ENCODE peak calls at places on chromosome 19, in four cellular contexts. One of them, this sample, is unnamed.

GRCh38 chr19:1070931-1071791 is 4.2 kb downstream of the ARHGAP45 start:
- DNase-seq in stimulated activated CD8-positive, alpha-beta memory T cell treated with anti-CD3 and anti-CD28 coated beads, Interleukin-4, amount 100 ng/mL, for 1 hour: no peak
- DNase-seq in left ventricle myocardium inferior: no peak
- DNase-seq in C1 segment of cervical spinal cord: no peak
- DNase-seq in this sample: no peak

GRCh38 chr19:1616396-1616795 is 11.1 kb upstream of the UQCR11 start:
- DNase-seq in left ventricle myocardium inferior: no peak
- DNase-seq in C1 segment of cervical spinal cord: no peak
- DNase-seq in stimulated activated CD8-positive, alpha-beta memory T cell treated with anti-CD3 and anti-CD28 coated beads, Interleukin-4, amount 100 ng/mL, for 1 hour: no peak
- DNase-seq in this sample: no peak

GRCh38 chr19:4997297-4997696 is 28.4 kb downstream of the KDM4B start:
- DNase-seq in C1 segment of cervical spinal cord: no peak
- DNase-seq in stimulated activated CD8-positive, alpha-beta memory T cell treated with anti-CD3 and anti-CD28 coated beads, Interleukin-4, amount 100 ng/mL, for 1 hour: no peak
- DNase-seq in left ventricle myocardium inferior: no peak
- DNase-seq in this sample: no peak

GRCh38 chr19:55063492-55063843 is 520 bp upstream of the RDH13 start:
- DNase-seq in stimulated activated CD8-positive, alpha-beta memory T cell treated with anti-CD3 and anti-CD28 coated beads, Interleukin-4, amount 100 ng/mL, for 1 hour: no peak
- DNase-seq in left ventricle myocardium inferior: no peak
- DNase-seq in C1 segment of cervical spinal cord: no peak
- DNase-seq in this sample: no peak

GRCh38 chr19:32692727-32693061 is 1.1 kb downstream of the NUDT19 start:
- DNase-seq in C1 segment of cervical spinal cord: no peak
- DNase-seq in stimulated activated CD8-positive, alpha-beta memory T cell treated with anti-CD3 and anti-CD28 coated beads, Interleukin-4, amount 100 ng/mL, for 1 hour: no peak
- DNase-seq in left ventricle myocardium inferior: no peak
- DNase-seq in this sample: no peak

GRCh38 chr19:39325778-39326680 is 5.4 kb upstream of the LRFN1 start:
- DNase-seq in stimulated activated CD8-positive, alpha-beta memory T cell treated with anti-CD3 and anti-CD28 coated beads, Interleukin-4, amount 100 ng/mL, for 1 hour: no peak
- DNase-seq in left ventricle myocardium inferior: no peak
- DNase-seq in C1 segment of cervical spinal cord: no peak
- DNase-seq in this sample: no peak

GRCh38 chr19:28652790-28653189 is 560.2 kb downstream of the UQCRFS1 start:
- DNase-seq in left ventricle myocardium inferior: no peak
- DNase-seq in C1 segment of cervical spinal cord: no peak
- DNase-seq in stimulated activated CD8-positive, alpha-beta memory T cell treated with anti-CD3 and anti-CD28 coated beads, Interleukin-4, amount 100 ng/mL, for 1 hour: no peak
- DNase-seq in this sample: no peak

GRCh38 chr19:47679922-47680857 is 33.0 kb upstream of the EHD2 start:
- DNase-seq in stimulated activated CD8-positive, alpha-beta memory T cell treated with anti-CD3 and anti-CD28 coated beads, Interleukin-4, amount 100 ng/mL, for 1 hour: no peak
- DNase-seq in left ventricle myocardium inferior: no peak
- DNase-seq in C1 segment of cervical spinal cord: no peak
- DNase-seq in this sample: no peak

GRCh38 chr19:18023596-18024212 is 15.7 kb downstream of the ARRDC2 start:
- DNase-seq in C1 segment of cervical spinal cord: peak; percentile 28
- DNase-seq in stimulated activated CD8-positive, alpha-beta memory T cell treated with anti-CD3 and anti-CD28 coated beads, Interleukin-4, amount 100 ng/mL, for 1 hour: no peak
- DNase-seq in left ventricle myocardium inferior: peak; percentile 92
- DNase-seq in this sample: no peak

GRCh38 chr19:46901701-46902401 is 41.1 kb downstream of the ARHGAP35 start:
- DNase-seq in C1 segment of cervical spinal cord: no peak
- DNase-seq in stimulated activated CD8-positive, alpha-beta memory T cell treated with anti-CD3 and anti-CD28 coated beads, Interleukin-4, amount 100 ng/mL, for 1 hour: no peak
- DNase-seq in left ventricle myocardium inferior: no peak
- DNase-seq in this sample: no peak

GRCh38 chr19:43743059-43743458 is 11.7 kb downstream of the SMG9 start:
- DNase-seq in left ventricle myocardium inferior: no peak
- DNase-seq in stimulated activated CD8-positive, alpha-beta memory T cell treated with anti-CD3 and anti-CD28 coated beads, Interleukin-4, amount 100 ng/mL, for 1 hour: no peak
- DNase-seq in C1 segment of cervical spinal cord: no peak
- DNase-seq in this sample: no peak

GRCh38 chr19:40578442-40578908 is 1.8 kb downstream of the SHKBP1 start:
- DNase-seq in C1 segment of cervical spinal cord: no peak
- DNase-seq in left ventricle myocardium inferior: no peak
- DNase-seq in stimulated activated CD8-positive, alpha-beta memory T cell treated with anti-CD3 and anti-CD28 coated beads, Interleukin-4, amount 100 ng/mL, for 1 hour: no peak
- DNase-seq in this sample: no peak